ENCODE peak calls at places on chromosomes 3 and 15, in ten cellular contexts. S is iPS-NIHi11; N is ACHN; A is stimulated activated CD4-positive, alpha-beta T cell treated with anti-CD3 and anti-CD28 coated beads, Interleukin-1b, Interleukin-23, amount 100 ng/mL, for 24 hours; C is choroid plexus epithelial cell; I is hypothalamus; E is transverse colon; F is aorta; R is stomach; J is HS-27A. L is an unnamed sample.

GRCh38 chr15:92019706-92020105 is 166.2 kb downstream of the SLCO3A1 start:
- DNase-seq in S (no peak), N (no peak), A (no peak), C (no peak), I (no peak), E (no peak), F (no peak), R (no peak), J (no peak), L (no peak)

GRCh38 chr15:63050737-63051700 is 8.5 kb downstream of the TPM1 start:
- DNase-seq in S (no peak), N (peak), A (no peak), C (peak), I (no peak), E (peak), F (no peak), R (no peak), J (no peak), L (no peak)

GRCh38 chr3:172939651-172940293 is 189.2 kb downstream of the ECT2 start:
- DNase-seq in S (no peak), N (no peak), A (no peak), C (peak), I (no peak), E (no peak), F (no peak), R (no peak), J (peak), L (peak)

GRCh38 chr15:42100021-42100800 is 5.8 kb upstream of the PLA2G4D start:
- DNase-seq in S (no peak), N (no peak), A (no peak), C (peak), I (no peak), E (no peak), F (no peak), R (peak), J (no peak), L (no peak)

GRCh38 chr3:24242012-24242698 is 252.5 kb downstream of the THRB start:
- DNase-seq in S (peak), N (no peak), A (no peak), C (peak), I (no peak), E (no peak), F (peak), R (peak), J (peak), L (no peak)

GRCh38 chr3:126464997-126465396 is 10.7 kb downstream of the ZXDC start:
- DNase-seq in S (no peak), N (no peak), A (no peak), C (no peak), I (no peak), E (no peak), F (peak), R (no peak), J (no peak), L (no peak)

GRCh38 chr15:88747626-88748025 is 55.6 kb upstream of the ACAN start:
- DNase-seq in S (no peak), N (no peak), A (no peak), C (no peak), I (no peak), E (no peak), F (no peak), R (no peak), J (no peak), L (no peak)

GRCh38 chr3:43969944-43970343 is 271.7 kb upstream of the TOPAZ1 start:
- DNase-seq in S (no peak), N (no peak), A (no peak), C (no peak), I (no peak), E (no peak), F (no peak), R (no peak), J (no peak), L (no peak)

L was measured in neural progenitor cell.